ENCODE peak calls at places on chromosomes 7 and 10, in five cellular contexts. U is BJ, K is AG09309, P is right atrium auricular region, Q is Calu3. F is an unnamed sample.
A peak's percentile ranks its signal among the peaks of the same experiment; 100 is the strongest.

GRCh38 chr7:22402250-22402649 is 45.3 kb upstream of the RAPGEF5 start:
- DNase-seq in U (no peak), K (no peak), P (no peak), Q (no peak), F (no peak)

GRCh38 chr10:126880926-126881325 is 24.3 kb upstream of the DOCK1 start:
- DNase-seq in U (no peak), K (no peak), P (no peak), Q (no peak), F (no peak)

GRCh38 chr10:95170790-95171189 is 23.2 kb upstream of the ACSM6 start:
- DNase-seq in U (no peak), K (no peak), P (no peak), Q (no peak), F (no peak)

GRCh38 chr10:124323145-124323725 is 95.5 kb downstream of the OAT start:
- DNase-seq in U (no peak), K (no peak), P (no peak), Q (no peak), F (no peak)

GRCh38 chr7:46747869-46748576 is 827.0 kb upstream of the IGFBP3 start:
- DNase-seq in U (no peak), K (no peak), P (no peak), Q (no peak), F (no peak)

GRCh38 chr7:28236560-28236959 is 56.0 kb upstream of the JAZF1 start:
- DNase-seq in U (no peak), K (no peak), P (no peak), Q (no peak), F (no peak)

GRCh38 chr10:5618829-5619228 is 47.6 kb downstream of the ASB13 start:
- DNase-seq in U (no peak), K (no peak), P (peak; percentile 79), Q (no peak), F (no peak)

GRCh38 chr7:1616741-1617140 is 46.9 kb upstream of the PSMG3 start:
- DNase-seq in U (no peak), K (no peak), P (no peak), Q (no peak), F (no peak)

GRCh38 chr10:5547934-5548660 is 23.3 kb downstream of the CALML3 start:
- DNase-seq in U (no peak), K (no peak), P (no peak), Q (peak; percentile 86), F (no peak)

GRCh38 chr7:69654381-69654780 is 56.1 kb downstream of the AUTS2 start:
- DNase-seq in U (no peak), K (no peak), P (peak; percentile 63), Q (no peak), F (no peak)

GRCh38 chr10:22230331-22230833 is 12.6 kb upstream of the EBLN1 start:
- DNase-seq in U (no peak), K (no peak), P (no peak), Q (peak; percentile 11), F (no peak)

GRCh38 chr10:44198096-44198779 is 186.7 kb downstream of the CXCL12 start:
- DNase-seq in U (no peak), K (no peak), P (no peak), Q (no peak), F (no peak)

GRCh38 chr10:127175357-127176110 is 20.9 kb downstream of the INSYN2A start:
- DNase-seq in U (no peak), K (no peak), P (no peak), Q (no peak), F (no peak)

GRCh38 chr10:26937371-26937770 is 76.6 kb upstream of the ABI1 start:
- DNase-seq in U (no peak), K (no peak), P (no peak), Q (no peak), F (no peak)

GRCh38 chr10:43287056-43288007 is 20.5 kb upstream of the RASGEF1A start:
- DNase-seq in U (no peak), K (no peak), P (no peak), Q (peak; percentile 86), F (no peak)

GRCh38 chr10:77533887-77534278 is 103.7 kb downstream of the KCNMA1 start:
- DNase-seq in U (no peak), K (no peak), P (no peak), Q (no peak), F (no peak)

GRCh38 chr7:151381333-151382078 is 28.3 kb downstream of the WDR86 start:
- DNase-seq in U (no peak), K (no peak), P (no peak), Q (no peak), F (no peak)

GRCh38 chr10:132048294-132048667 is 17.5 kb upstream of the JAKMIP3 start:
- DNase-seq in U (no peak), K (no peak), P (no peak), Q (no peak), F (no peak)

GRCh38 chr10:131166486-131166885 is 145.0 kb downstream of the TCERG1L start:
- DNase-seq in U (no peak), K (no peak), P (no peak), Q (no peak), F (no peak)

GRCh38 chr7:102107474-102108104 is 179.1 kb upstream of the SH2B2 start:
- DNase-seq in U (no peak), K (no peak), P (no peak), Q (no peak), F (no peak)

GRCh38 chr10:100888957-100889356 is 23.8 kb upstream of the SLF2 start:
- DNase-seq in U (no peak), K (no peak), P (no peak), Q (no peak), F (no peak)

GRCh38 chr7:73341877-73342276 is 13.9 kb downstream of the FKBP6 start:
- DNase-seq in U (no peak), K (no peak), P (no peak), Q (peak; percentile 10), F (no peak)

DNA sequence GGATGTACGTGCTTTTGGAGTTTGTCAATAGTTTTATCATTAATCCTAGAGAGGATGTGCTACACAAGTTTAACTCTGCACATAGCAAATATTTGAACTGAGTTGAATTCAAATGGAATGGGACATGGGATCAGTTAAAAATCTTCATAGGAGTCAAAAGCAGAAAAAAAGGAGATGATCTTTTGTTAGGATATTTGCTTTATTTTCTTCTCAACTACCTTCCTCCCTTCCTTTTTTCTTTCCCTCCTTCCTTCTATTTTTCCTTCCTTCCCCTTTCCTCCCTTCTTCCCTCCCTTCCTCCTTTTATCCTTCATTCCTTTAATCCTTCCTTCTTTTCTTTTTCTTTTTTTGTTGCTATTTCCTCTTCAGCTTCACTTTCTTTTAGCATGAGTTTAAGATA is 6.6 kb downstream of the PTPRZ1 start:
- DNase-seq in U (no peak), K (no peak), P (no peak), Q (no peak), F (no peak)
- TF ChIP-seq CTCF in U (no peak), K (no peak), P (no peak), Q (no peak), F (no peak)

DNA sequence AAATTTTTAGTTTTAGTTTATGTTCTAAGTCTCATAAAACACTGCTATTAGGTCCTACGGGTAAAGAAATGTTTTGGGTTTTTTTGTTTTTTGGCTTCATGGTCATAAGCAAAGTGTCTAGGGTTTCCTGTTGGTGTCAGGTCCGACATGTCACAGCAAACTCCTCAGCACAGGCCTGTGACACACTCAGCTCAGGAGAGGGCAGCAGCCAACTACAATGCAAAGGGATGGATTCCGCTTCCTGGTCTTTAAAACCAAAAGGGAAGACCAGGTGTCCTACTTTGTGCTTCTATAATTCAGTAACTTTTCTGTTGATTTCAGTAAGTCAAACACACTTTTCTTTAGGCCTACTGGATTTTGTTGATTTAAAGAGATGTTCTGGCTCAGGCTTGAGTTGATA is 83.8 kb upstream of the MACROH2A2 start:
- DNase-seq in U (no peak), K (no peak), P (no peak), Q (peak; percentile 28), F (no peak)
- TF ChIP-seq CTCF in U (peak; percentile 36), K (peak; percentile 31), P (no peak), Q (no peak), F (no peak)

GRCh38 chr7:135755351-135755753 is 6.7 kb upstream of the FAM180A start:
- DNase-seq in U (no peak), K (no peak), P (peak; percentile 58), Q (no peak), F (no peak)

GRCh38 chr7:135758531-135758932 is 9.9 kb upstream of the FAM180A start:
- DNase-seq in U (no peak), K (no peak), P (peak; percentile 79), Q (no peak), F (no peak)

GRCh38 chr7:135759537-135759936 is 10.9 kb upstream of the FAM180A start:
- DNase-seq in U (no peak), K (no peak), P (peak; percentile 4), Q (no peak), F (no peak)

GRCh38 chr7:135756191-135756590 is 7.6 kb upstream of the FAM180A start:
- DNase-seq in U (no peak), K (no peak), P (peak; percentile 54), Q (no peak), F (no peak)

DNA sequence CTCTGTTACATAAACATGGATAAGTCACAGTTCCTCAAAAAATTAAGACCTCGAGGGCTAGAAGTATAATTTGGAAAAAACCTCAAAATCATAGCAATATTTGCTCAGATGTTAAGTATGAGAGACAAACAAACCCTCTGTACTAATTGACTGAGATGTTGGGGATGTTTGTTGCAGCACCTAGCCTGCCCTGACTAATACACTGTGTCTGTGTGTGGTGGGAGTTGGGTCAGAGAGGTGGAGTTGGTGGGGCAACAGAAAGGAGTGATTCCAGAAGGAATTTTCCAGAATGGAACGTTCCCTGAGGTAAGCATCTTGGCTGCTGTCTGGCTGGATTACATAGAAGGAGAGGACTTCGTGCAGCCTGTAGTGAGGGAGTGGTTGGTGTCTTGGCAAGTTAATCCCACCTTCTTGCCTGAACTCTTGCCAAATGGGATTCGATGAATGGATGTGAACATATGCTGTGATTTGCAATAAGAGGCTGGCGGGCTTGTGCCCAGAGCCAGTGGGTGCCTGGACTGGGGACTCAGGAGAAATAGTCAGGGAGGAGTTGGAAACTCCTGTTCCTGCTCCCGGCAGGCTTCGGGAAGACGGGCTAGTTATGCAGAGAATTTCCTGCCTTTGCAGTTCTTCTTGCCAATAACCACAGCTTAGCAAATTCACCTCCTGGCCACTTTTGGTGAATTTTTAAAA is 9.3 kb upstream of the FAM180A start:
- DNase-seq in U (peak; percentile 44), K (peak; percentile 55), P (peak; percentile 73), Q (no peak), F (no peak)
- TF ChIP-seq CTCF in U (no peak), K (no peak), P (no peak), Q (no peak), F (no peak)

GRCh38 chr7:3725145-3725544 is 424.1 kb downstream of the SDK1 start:
- DNase-seq in U (no peak), K (no peak), P (no peak), Q (no peak), F (no peak)

GRCh38 chr7:3721422-3721821 is 420.4 kb downstream of the SDK1 start:
- DNase-seq in U (no peak), K (no peak), P (no peak), Q (no peak), F (no peak)

GRCh38 chr7:3725660-3726059 is 424.6 kb downstream of the SDK1 start:
- DNase-seq in U (no peak), K (no peak), P (no peak), Q (no peak), F (no peak)

DNA sequence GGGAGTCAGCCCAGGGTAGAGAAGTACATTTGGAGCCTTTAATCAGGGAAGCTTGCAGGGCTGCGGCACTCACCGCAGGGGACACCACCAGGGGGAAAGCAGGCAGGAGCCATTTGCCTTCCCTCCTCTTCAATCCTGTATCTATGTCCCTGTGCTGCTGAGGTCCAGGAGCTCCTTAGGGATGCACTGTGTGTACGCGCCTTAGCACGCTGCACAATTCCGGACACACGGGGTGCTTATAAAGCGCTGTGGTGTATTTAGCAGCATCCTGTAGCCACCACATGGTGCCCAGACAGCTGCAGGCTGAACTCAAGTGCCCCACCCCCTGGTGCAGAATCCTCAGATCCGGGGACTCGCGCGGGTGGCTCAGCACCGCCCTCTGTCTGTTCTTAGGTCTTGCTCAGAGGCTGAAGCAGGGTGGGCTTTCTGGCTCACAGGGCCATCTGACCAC is 421.4 kb downstream of the SDK1 start:
- DNase-seq in U (no peak), K (no peak), P (no peak), Q (no peak), F (peak; percentile 77)
- TF ChIP-seq CTCF in U (no peak), K (no peak), P (no peak), Q (no peak), F (peak; percentile 37)

F was measured in glutamatergic neuron.